ENCODE peak calls at places on chromosomes 11 and 22, in six cellular contexts. Y is IMR-90, W is H9, R is mesenchymal stem cell, L is H1, M is trophoblast cell. C is an unnamed sample.

GRCh38 chr11:112797653-112798293 is 163.4 kb upstream of the NCAM1 start:
- DNase-seq in Y (no peak), W (peak), R (peak), L (peak), M (peak), C (peak)

GRCh38 chr11:92702037-92702436 is 267.4 kb upstream of the MTNR1B start:
- DNase-seq in Y (peak), W (no peak), R (no peak), L (no peak), M (no peak), C (no peak)

GRCh38 chr22:44442856-44443595 is 55.0 kb downstream of the RTL6 start:
- DNase-seq in Y (no peak), W (peak), R (no peak), L (no peak), M (peak), C (no peak)

GRCh38 chr22:46062971-46063631 is 86.1 kb upstream of the WNT7B start:
- DNase-seq in Y (no peak), W (no peak), R (no peak), L (no peak), M (no peak), C (no peak)

GRCh38 chr11:62930157-62930556 is 9.0 kb upstream of the CHRM1 start:
- DNase-seq in Y (no peak), W (peak), R (no peak), L (no peak), M (no peak), C (no peak)

GRCh38 chr22:25700996-25701815 is 40.8 kb upstream of the MYO18B start:
- DNase-seq in Y (peak), W (no peak), R (no peak), L (no peak), M (no peak), C (no peak)

GRCh38 chr11:10750838-10751580 is at the start of gene CTR9:
- DNase-seq in Y (peak), W (peak), R (peak), L (peak), M (peak), C (peak)

GRCh38 chr11:26121466-26121865 is 210.5 kb upstream of the ANO3 start:
- DNase-seq in Y (no peak), W (no peak), R (no peak), L (no peak), M (no peak), C (no peak)

GRCh38 chr22:37943471-37944198 is 9.8 kb downstream of the C22orf23 start:
- DNase-seq in Y (no peak), W (no peak), R (no peak), L (no peak), M (no peak), C (no peak)

GRCh38 chr11:79480864-79481263 is 40.0 kb upstream of the TENM4 start:
- DNase-seq in Y (no peak), W (no peak), R (no peak), L (no peak), M (no peak), C (no peak)

GRCh38 chr11:13667795-13668101 is 720 bp upstream of the FAR1 start:
- DNase-seq in Y (no peak), W (no peak), R (no peak), L (no peak), M (no peak), C (no peak)

GRCh38 chr11:13669544-13670488 is 1.3 kb downstream of the FAR1 start:
- DNase-seq in Y (no peak), W (no peak), R (peak), L (no peak), M (peak), C (no peak)

GRCh38 chr11:13667245-13667644 is 1.2 kb upstream of the FAR1 start:
- DNase-seq in Y (peak), W (no peak), R (no peak), L (no peak), M (peak), C (no peak)

GRCh38 chr11:13668102-13668956 is at the start of gene FAR1:
- DNase-seq in Y (peak), W (peak), R (peak), L (peak), M (peak), C (peak)

GRCh38 chr11:13668957-13669521 is 571 bp downstream of the FAR1 start:
- DNase-seq in Y (peak), W (no peak), R (peak), L (no peak), M (peak), C (peak)
- H2BK120ac ChIP-seq in Y (no peak), W (no peak), R (peak), L (no peak), M (no peak), C (no peak)

GRCh38 chr11:67584205-67584880 is 731 bp downstream of the GSTP1 start:
- DNase-seq in Y (peak), W (no peak), R (peak), L (no peak), M (peak), C (no peak)
- H3K4ac ChIP-seq in Y (peak), W (peak), R (peak), L (no peak), M (peak), C (peak)

GRCh38 chr11:83663446-83663845 is 377.3 kb upstream of the CCDC90B start:
- DNase-seq in Y (peak), W (no peak), R (no peak), L (no peak), M (no peak), C (no peak)
- H2AFZ ChIP-seq in Y (no peak), W (no peak), R (no peak), L (no peak), M (no peak), C (no peak)

DNA sequence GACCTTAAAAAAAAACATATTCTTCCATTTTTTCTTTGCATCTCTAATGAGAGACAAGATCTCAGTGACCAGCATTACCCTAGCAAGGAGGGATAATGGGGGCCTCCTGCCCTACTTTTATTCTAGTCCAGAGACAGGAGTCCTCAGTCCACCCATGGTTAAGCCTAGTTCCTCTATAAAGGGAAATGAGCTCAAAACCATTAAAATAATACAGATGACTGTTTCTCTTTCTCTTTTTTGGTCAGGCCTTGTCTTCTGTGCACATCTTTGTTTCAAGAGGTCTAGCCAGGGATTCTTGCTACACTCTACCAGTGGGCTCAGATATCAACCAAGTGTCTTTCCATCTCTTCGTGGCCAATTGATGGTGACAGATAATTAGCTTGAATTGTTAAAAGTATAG is 73.1 kb downstream of the MPPED2 start:
- DNase-seq in Y (no peak), W (no peak), R (no peak), L (no peak), M (no peak), C (no peak)
- H2BK120ac ChIP-seq in Y (no peak), W (no peak), R (no peak), L (no peak), M (no peak), C (no peak)

GRCh38 chr11:64163951-64164350 is 2.0 kb downstream of the MACROD1 start:
- DNase-seq in Y (no peak), W (no peak), R (no peak), L (no peak), M (no peak), C (no peak)

GRCh38 chr11:64164392-64165312 is 1.3 kb downstream of the MACROD1 start:
- DNase-seq in Y (no peak), W (peak), R (no peak), L (no peak), M (peak), C (no peak)

GRCh38 chr11:64165842-64166635 is at the start of gene MACROD1:
- DNase-seq in Y (peak), W (peak), R (peak), L (no peak), M (peak), C (peak)

GRCh38 chr11:64161037-64161436 is 4.9 kb downstream of the MACROD1 start:
- DNase-seq in Y (no peak), W (no peak), R (no peak), L (no peak), M (no peak), C (no peak)

GRCh38 chr11:64165482-64165841 is 451 bp downstream of the MACROD1 start:
- DNase-seq in Y (no peak), W (no peak), R (no peak), L (no peak), M (no peak), C (no peak)
- H3K4ac ChIP-seq in Y (peak), W (no peak), R (no peak), L (peak), M (peak), C (peak)

DNA sequence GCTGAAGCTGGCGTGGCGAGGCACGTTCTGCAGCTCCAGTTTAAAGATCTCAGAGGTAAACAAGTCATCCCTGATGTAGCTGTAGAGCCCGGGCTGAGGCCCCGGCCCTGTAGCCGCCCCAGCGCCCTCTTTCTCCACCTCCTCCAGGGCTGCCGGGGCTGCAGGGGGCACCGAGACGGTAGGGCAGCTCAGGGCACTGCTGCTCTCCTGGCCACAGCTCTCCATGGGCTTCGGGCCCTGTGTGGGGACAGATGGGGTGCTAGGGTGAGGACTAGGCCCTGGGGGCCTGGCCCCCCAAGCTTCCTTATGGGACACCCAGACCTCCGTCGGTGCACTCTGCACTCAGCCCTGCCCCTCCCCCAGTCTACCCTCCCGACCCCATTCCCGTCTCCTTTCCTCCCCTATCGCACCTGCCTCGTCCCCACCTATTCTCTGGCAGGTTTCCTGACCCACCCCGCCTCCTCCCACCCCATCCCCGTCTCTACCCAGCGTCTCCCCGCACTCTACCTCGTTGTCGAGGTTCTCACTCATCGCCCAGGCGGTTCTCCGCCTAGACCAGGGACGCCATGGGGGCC is 559 bp downstream of the RANBP1 start:
- DNase-seq in Y (no peak), W (no peak), R (no peak), L (no peak), M (no peak), C (no peak)
- H2AFZ ChIP-seq in Y (peak), W (no peak), R (peak), L (no peak), M (peak), C (peak)